ENCODE peak calls at places on chromosomes 1 and 21, in six cellular contexts. O, Z, K, W, E and P are unnamed samples.

GRCh38 chr1:206506803-206507394 is 432 bp upstream of the RASSF5 start:
- DNase-seq in E (no peak), Z (no peak), W (no peak), O (no peak), K (peak), P (no peak)

GRCh38 chr1:167516404-167517388 is 1.6 kb downstream of the CD247 start:
- DNase-seq in E (no peak), K (no peak), W (peak), O (no peak), Z (no peak), P (no peak)

GRCh38 chr1:84735483-84735882 is 45.2 kb upstream of the SSX2IP start:
- DNase-seq in Z (peak), E (peak), W (no peak), O (no peak), K (no peak), P (peak)

GRCh38 chr21:19321688-19322087 is 918.1 kb upstream of the TMPRSS15 start:
- DNase-seq in Z (no peak), O (no peak), E (no peak), K (no peak), W (no peak), P (no peak)

GRCh38 chr21:45550552-45551210 is 8.4 kb upstream of the SLC19A1 start:
- DNase-seq in O (no peak), K (no peak), W (no peak), Z (no peak), E (no peak), P (peak)

GRCh38 chr1:182580736-182581135 is 8.3 kb downstream of the RNASEL start:
- DNase-seq in O (no peak), W (no peak), E (no peak), K (no peak), Z (no peak), P (no peak)

GRCh38 chr21:32203877-32204480 is 74.9 kb downstream of the MIS18A start:
- DNase-seq in W (no peak), K (no peak), E (no peak), Z (no peak), O (no peak), P (no peak)

GRCh38 chr21:45463871-45464270 is 58.9 kb downstream of the COL18A1 start:
- DNase-seq in E (no peak), Z (no peak), O (no peak), W (no peak), K (no peak), P (no peak)

GRCh38 chr1:115630342-115630741 is 11.4 kb upstream of the VANGL1 start:
- DNase-seq in K (no peak), O (peak), W (no peak), E (no peak), Z (no peak), P (no peak)

GRCh38 chr1:78490861-78491310 is at the start of gene PTGFR:
- DNase-seq in E (peak), W (peak), O (no peak), K (peak), Z (peak), P (peak)

GRCh38 chr1:174769961-174770549 is 229.7 kb upstream of the CACYBP start:
- DNase-seq in O (peak), K (peak), W (no peak), E (peak), Z (peak), P (peak)

GRCh38 chr1:72280131-72280530 is 2.2 kb downstream of the NEGR1 start:
- DNase-seq in W (no peak), E (no peak), K (no peak), Z (no peak), O (no peak), P (no peak)

GRCh38 chr1:59186656-59187055 is 110.2 kb upstream of the FGGY start:
- DNase-seq in K (no peak), O (peak), Z (peak), W (no peak), E (peak), P (peak)

GRCh38 chr1:212557739-212558664 is 50.6 kb upstream of the ATF3 start:
- DNase-seq in K (peak), Z (peak), O (no peak), E (peak), W (peak), P (peak)

GRCh38 chr1:228977307-228977706 is 242.0 kb downstream of the RHOU start:
- DNase-seq in Z (no peak), O (no peak), E (no peak), K (no peak), W (no peak), P (no peak)

GRCh38 chr1:76292418-76293184 is 218.1 kb downstream of the ST6GALNAC3 start:
- DNase-seq in O (no peak), Z (no peak), E (no peak), W (no peak), K (no peak), P (no peak)

GRCh38 chr1:93459126-93459525 is 11.2 kb downstream of the FNBP1L start:
- DNase-seq in E (no peak), O (no peak), K (no peak), Z (no peak), W (no peak), P (peak)

GRCh38 chr1:210446479-210446878 is 117.8 kb downstream of the HHAT start:
- DNase-seq in Z (no peak), O (no peak), E (peak), K (no peak), W (no peak), P (no peak)

GRCh38 chr1:68043443-68044090 is 6.9 kb downstream of the DIRAS3 start:
- DNase-seq in E (no peak), K (no peak), W (no peak), Z (no peak), O (no peak), P (no peak)

GRCh38 chr1:56068908-56069307 is 510.5 kb downstream of the PLPP3 start:
- DNase-seq in E (peak), Z (peak), O (no peak), W (no peak), K (no peak), P (no peak)

GRCh38 chr1:211551628-211552465 is 27.1 kb downstream of the SLC30A1 start:
- DNase-seq in Z (peak), W (no peak), E (peak), K (no peak), O (peak), P (peak)

GRCh38 chr1:1069711-1070676 is 4.1 kb downstream of the RNF223 start:
- DNase-seq in O (peak), Z (peak), E (peak), W (no peak), K (no peak), P (no peak)

GRCh38 chr1:112394743-112395062 is 1.3 kb upstream of the CTTNBP2NL start:
- DNase-seq in W (no peak), K (no peak), Z (no peak), O (no peak), E (no peak), P (no peak)
- H3K9ac ChIP-seq in W (no peak), K (peak), Z (peak), O (peak), E (peak), P (peak)

GRCh38 chr1:178238722-178239510 is 145.0 kb downstream of the RASAL2 start:
- DNase-seq in Z (peak), E (peak), O (peak), W (no peak), K (no peak), P (peak)
- H3K9ac ChIP-seq in Z (peak), E (no peak), O (no peak), W (no peak), K (peak), P (peak)

GRCh38 chr1:110069302-110070281 is 880 bp downstream of the ALX3 start:
- DNase-seq in E (no peak), K (no peak), W (peak), Z (no peak), O (no peak), P (peak)
- H3K9ac ChIP-seq in E (no peak), K (no peak), W (no peak), Z (no peak), O (no peak), P (no peak)

GRCh38 chr1:27522148-27522859 is 32.3 kb upstream of the WASF2 start:
- DNase-seq in O (peak), K (no peak), E (no peak), W (no peak), Z (peak), P (no peak)
- H3K9ac ChIP-seq in O (peak), K (no peak), E (no peak), W (no peak), Z (no peak), P (no peak)

GRCh38 chr1:156896490-156897033 is 3.0 kb downstream of the PEAR1 start:
- DNase-seq in Z (peak), E (peak), O (peak), W (no peak), K (peak), P (peak)

GRCh38 chr1:156895927-156896326 is 2.4 kb downstream of the PEAR1 start:
- DNase-seq in O (no peak), Z (no peak), W (no peak), E (no peak), K (no peak), P (no peak)

GRCh38 chr1:156895408-156895874 is 1.9 kb downstream of the PEAR1 start:
- DNase-seq in K (peak), O (no peak), Z (no peak), W (no peak), E (peak), P (peak)

GRCh38 chr1:156898151-156898550 is 4.6 kb downstream of the PEAR1 start:
- DNase-seq in W (no peak), K (peak), E (peak), O (peak), Z (no peak), P (peak)

GRCh38 chr1:156897078-156897825 is 3.7 kb downstream of the PEAR1 start:
- DNase-seq in Z (peak), W (no peak), K (no peak), E (peak), O (no peak), P (peak)
- H3K9ac ChIP-seq in Z (peak), W (no peak), K (peak), E (peak), O (no peak), P (peak)

GRCh38 chr1:42939216-42939615 is 19.5 kb downstream of the SLC2A1 start:
- DNase-seq in Z (no peak), W (no peak), K (no peak), E (no peak), O (peak), P (no peak)

GRCh38 chr1:42937141-42937696 is 21.4 kb downstream of the SLC2A1 start:
- DNase-seq in O (peak), W (no peak), E (peak), K (no peak), Z (peak), P (peak)

GRCh38 chr1:42936309-42937078 is 22.2 kb downstream of the SLC2A1 start:
- DNase-seq in Z (peak), K (no peak), W (no peak), O (no peak), E (peak), P (peak)

GRCh38 chr1:42938596-42939184 is 20.0 kb downstream of the SLC2A1 start:
- DNase-seq in E (no peak), O (no peak), K (no peak), Z (no peak), W (no peak), P (no peak)

DNA sequence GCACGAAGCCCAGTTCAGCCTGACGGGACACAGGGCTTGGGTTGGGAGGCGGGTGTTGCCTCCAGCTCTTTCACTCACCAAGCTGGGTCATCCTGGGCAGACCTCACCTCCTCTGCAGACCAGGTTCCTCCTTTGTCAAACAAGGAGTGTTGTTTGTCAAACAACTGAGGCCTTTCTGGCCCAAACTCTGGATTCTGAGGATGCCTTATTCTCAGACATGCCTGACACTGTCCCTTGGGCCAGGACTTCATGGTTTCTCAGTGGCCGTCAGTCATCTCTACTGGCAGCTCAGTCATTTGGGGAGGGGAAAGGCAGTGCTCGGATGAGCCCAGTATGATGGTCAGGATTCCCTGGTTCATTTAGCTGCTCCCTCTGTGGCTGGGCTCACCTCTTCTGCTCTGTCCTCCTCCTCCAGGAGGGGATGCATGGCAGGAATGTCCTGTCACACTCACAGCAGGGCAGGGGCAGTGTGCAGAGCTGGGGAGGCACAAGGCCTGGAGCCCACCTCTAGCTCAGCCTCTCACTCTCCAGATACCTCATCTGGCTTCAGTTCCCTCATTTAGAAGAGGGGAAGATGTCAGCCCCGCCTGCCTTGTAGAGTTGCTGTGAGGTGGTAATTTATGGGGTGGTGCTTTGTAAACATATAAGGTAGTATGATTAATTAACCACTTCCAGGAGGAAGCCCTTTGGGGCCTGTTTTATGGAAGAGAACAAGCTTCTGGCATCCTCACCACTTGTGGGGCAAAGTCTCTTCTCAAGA is 20.7 kb downstream of the SLC2A1 start:
- DNase-seq in Z (no peak), K (no peak), O (no peak), E (no peak), W (no peak), P (no peak)
- H3K9ac ChIP-seq in Z (no peak), K (no peak), O (no peak), E (peak), W (no peak), P (no peak)

GRCh38 chr1:31784356-31785019 is 20.3 kb upstream of the ADGRB2 start:
- DNase-seq in Z (no peak), K (peak), E (no peak), O (no peak), W (no peak), P (no peak)
- H3K9ac ChIP-seq in Z (no peak), K (no peak), E (no peak), O (no peak), W (no peak), P (no peak)

DNA sequence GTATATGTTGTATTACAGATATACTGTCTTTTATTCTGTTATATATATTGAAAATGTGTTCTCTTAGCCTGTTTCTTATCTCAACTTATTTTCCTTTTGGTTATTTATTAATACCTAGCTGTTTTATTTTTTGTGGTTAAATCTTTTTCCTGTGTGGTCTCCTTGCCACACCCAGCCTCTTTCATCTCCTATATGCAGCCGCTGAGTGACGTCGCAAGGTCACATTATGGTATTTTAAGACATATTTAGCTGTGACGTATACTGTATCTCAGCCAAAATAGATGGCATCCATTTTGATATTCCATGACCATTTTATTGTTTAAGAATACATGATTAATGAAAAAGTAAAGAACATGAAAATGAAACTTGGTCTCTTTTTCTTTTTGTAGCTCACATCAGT is 29.1 kb downstream of the CENPF start:
- DNase-seq in W (no peak), K (no peak), E (no peak), O (no peak), Z (no peak), P (no peak)
- H3K9ac ChIP-seq in W (no peak), K (no peak), E (no peak), O (no peak), Z (no peak), P (no peak)